ENCODE peak calls at places on chromosome 4, in six cellular contexts. J is astrocyte of the spinal cord; A is psoas muscle; Q is heart right ventricle; X is activated CD4-positive, alpha-beta T cell treated with anti-CD3 and anti-CD28 coated beads, Interleukin-2, amount 50 U/mL, for 1 hour; L is epithelial cell of proximal tubule. G is an unnamed sample.

GRCh38 chr4:159185593-159186023 is 82.7 kb downstream of the RAPGEF2 start:
- DNase-seq in J (no peak), A (no peak), Q (no peak), X (no peak), L (no peak), G (no peak)

GRCh38 chr4:26787461-26788340 is 72.9 kb upstream of the STIM2 start:
- DNase-seq in J (peak; percentile 78), A (peak; percentile 78), Q (peak; percentile 36), X (peak; percentile 24), L (peak; percentile 6), G (peak; percentile 57)

GRCh38 chr4:152747444-152747843 is 32.1 kb downstream of the TIGD4 start:
- DNase-seq in J (no peak), A (no peak), Q (no peak), X (no peak), L (no peak), G (no peak)

GRCh38 chr4:48688953-48689352 is 91.1 kb downstream of the FRYL start:
- DNase-seq in J (no peak), A (no peak), Q (no peak), X (no peak), L (no peak), G (no peak)

GRCh38 chr4:137203601-137204000 is 328.7 kb downstream of the PCDH18 start:
- DNase-seq in J (peak; percentile 87), A (no peak), Q (no peak), X (no peak), L (no peak), G (no peak)

GRCh38 chr4:17320046-17320445 is 191.8 kb downstream of the QDPR start:
- DNase-seq in J (no peak), A (no peak), Q (no peak), X (no peak), L (no peak), G (no peak)

GRCh38 chr4:8434251-8435073 is 6.1 kb downstream of the ACOX3 start:
- DNase-seq in J (no peak), A (no peak), Q (no peak), X (no peak), L (no peak), G (no peak)

GRCh38 chr4:149914521-149915115 is 99.0 kb upstream of the IQCM start:
- DNase-seq in J (peak; percentile 63), A (no peak), Q (no peak), X (no peak), L (no peak), G (peak; percentile 76)

GRCh38 chr4:78166582-78166981 is 109.5 kb downstream of the FRAS1 start:
- DNase-seq in J (peak; percentile 26), A (no peak), Q (no peak), X (no peak), L (no peak), G (no peak)

GRCh38 chr4:65383589-65384305 is 286.5 kb downstream of the EPHA5 start:
- DNase-seq in J (peak; percentile 43), A (no peak), Q (no peak), X (no peak), L (no peak), G (no peak)

GRCh38 chr4:109125084-109125483 is 177.4 kb downstream of the COL25A1 start:
- DNase-seq in J (no peak), A (no peak), Q (no peak), X (no peak), L (no peak), G (no peak)

GRCh38 chr4:96312049-96312685 is 472.3 kb downstream of the PDHA2 start:
- DNase-seq in J (no peak), A (no peak), Q (no peak), X (no peak), L (no peak), G (no peak)

GRCh38 chr4:2942037-2942531 is 21.1 kb downstream of the NOP14 start:
- DNase-seq in J (no peak), A (no peak), Q (no peak), X (no peak), L (no peak), G (no peak)

GRCh38 chr4:148166132-148166531 is 276.1 kb downstream of the NR3C2 start:
- DNase-seq in J (no peak), A (no peak), Q (no peak), X (no peak), L (no peak), G (no peak)

GRCh38 chr4:153113061-153113837 is 91.0 kb upstream of the TRIM2 start:
- DNase-seq in J (peak; percentile 93), A (no peak), Q (no peak), X (no peak), L (peak; percentile 35), G (no peak)

GRCh38 chr4:95432466-95432865 is 116.3 kb downstream of the UNC5C start:
- DNase-seq in J (peak; percentile 24), A (no peak), Q (no peak), X (no peak), L (no peak), G (no peak)

GRCh38 chr4:138311771-138312535 is 69.8 kb upstream of the SLC7A11 start:
- DNase-seq in J (no peak), A (no peak), Q (no peak), X (no peak), L (no peak), G (no peak)

GRCh38 chr4:69038582-69038981 is 57.7 kb upstream of the UGT2B7 start:
- DNase-seq in J (no peak), A (no peak), Q (no peak), X (no peak), L (no peak), G (no peak)

GRCh38 chr4:234178-234577 is 71.1 kb downstream of the ZNF732 start:
- DNase-seq in J (no peak), A (no peak), Q (no peak), X (no peak), L (no peak), G (no peak)

GRCh38 chr4:10160280-10160856 is 43.8 kb upstream of the WDR1 start:
- DNase-seq in J (no peak), A (no peak), Q (no peak), X (no peak), L (no peak), G (no peak)

G was measured in colonic mucosa.